ENCODE peak calls at places on chromosomes 7 and 10, in ten cellular contexts. Z is NCI-H1092; N is colonic mucosa; U is NCI-H146; V is RKO; T is GM12892; K is AG08396; Y is activated naive CD8-positive, alpha-beta T cell treated with anti-CD3 and anti-CD28 coated beads, Interleukin-2, amount 10 ng/mL, durations not matched to agents 7 days and 5 days; G is T47D; M is hypothalamus. F is an unnamed sample.
A peak's percentile ranks its signal among the peaks of the same experiment; 100 is the strongest.

GRCh38 chr10:71726673-71727428 is 7.3 kb upstream of the C10orf105 start:
- DNase-seq in Z (no peak), T (peak; percentile 49), K (no peak), V (no peak), U (no peak), N (peak; percentile 46), G (no peak), Y (peak; percentile 62), M (no peak), F (no peak)

GRCh38 chr10:90592903-90593302 is 264.9 kb downstream of the HTR7 start:
- DNase-seq in K (peak; percentile 34), U (peak; percentile 64), Z (peak; percentile 31), Y (no peak), V (peak; percentile 63), G (peak; percentile 28), N (no peak), T (no peak), M (peak; percentile 18), F (peak; percentile 13)

GRCh38 chr7:122762071-122762470 is 59.3 kb upstream of the RNF148 start:
- DNase-seq in V (no peak), T (no peak), N (no peak), K (no peak), Z (no peak), G (no peak), U (no peak), Y (no peak), M (no peak), F (no peak)

GRCh38 chr7:116227678-116228239 is 17.4 kb downstream of the TES start:
- DNase-seq in K (no peak), V (peak; percentile 43), N (no peak), M (no peak), Z (no peak), Y (no peak), U (no peak), T (no peak), G (no peak), F (no peak)

GRCh38 chr7:152145853-152146466 is 120.5 kb downstream of the GALNT11 start:
- DNase-seq in Y (no peak), N (peak; percentile 35), T (no peak), M (no peak), G (peak; percentile 55), K (peak; percentile 30), V (peak; percentile 68), Z (no peak), U (peak; percentile 10), F (no peak)

GRCh38 chr7:83166781-83167180 is 4.1 kb upstream of the PCLO start:
- DNase-seq in N (no peak), Z (no peak), K (no peak), G (no peak), M (no peak), V (no peak), T (no peak), U (no peak), Y (no peak), F (no peak)

GRCh38 chr7:2604608-2605174 is 27.1 kb upstream of the TTYH3 start:
- DNase-seq in G (no peak), N (no peak), U (no peak), T (no peak), K (no peak), V (no peak), Z (peak; percentile 83), M (no peak), Y (no peak), F (no peak)

GRCh38 chr10:114607358-114607998 is 50.6 kb downstream of the ABLIM1 start:
- DNase-seq in U (no peak), Z (no peak), Y (no peak), N (no peak), G (no peak), V (no peak), T (no peak), M (no peak), K (no peak), F (no peak)

GRCh38 chr7:87316846-87317545 is 28.5 kb upstream of the CROT start:
- DNase-seq in N (no peak), M (no peak), V (peak; percentile 7), Y (no peak), Z (no peak), G (peak; percentile 56), U (no peak), T (no peak), K (peak; percentile 60), F (no peak)

GRCh38 chr7:131627589-131628212 is 71.3 kb upstream of the PODXL start:
- DNase-seq in Y (no peak), K (no peak), M (no peak), V (no peak), Z (no peak), G (no peak), T (no peak), N (no peak), U (peak; percentile 83), F (no peak)

GRCh38 chr7:142298009-142298408 is 40.2 kb upstream of the PRSS58 start:
- DNase-seq in V (peak; percentile 56), Z (no peak), N (no peak), Y (no peak), K (no peak), G (peak; percentile 15), U (no peak), M (no peak), T (no peak), F (no peak)

GRCh38 chr10:4824791-4825310 is 1.2 kb upstream of the AKR1E2 start:
- DNase-seq in V (no peak), Z (no peak), M (no peak), T (no peak), K (no peak), G (no peak), Y (no peak), U (no peak), N (no peak), F (no peak)

GRCh38 chr7:27237735-27238334 is 4.8 kb upstream of the EVX1 start:
- DNase-seq in N (no peak), T (no peak), V (peak; percentile 27), M (no peak), G (no peak), U (no peak), Y (no peak), K (no peak), Z (no peak), F (no peak)

GRCh38 chr7:5433181-5433580 is 9.5 kb upstream of the TNRC18 start:
- DNase-seq in M (no peak), G (no peak), Y (no peak), V (no peak), Z (no peak), U (no peak), T (no peak), N (no peak), K (no peak), F (no peak)

GRCh38 chr7:11775401-11775800 is 56.6 kb downstream of the THSD7A start:
- DNase-seq in M (no peak), K (no peak), N (no peak), G (no peak), Z (no peak), Y (no peak), T (no peak), V (no peak), U (peak; percentile 12), F (no peak)

GRCh38 chr10:76874151-76874550 is 763.5 kb downstream of the KCNMA1 start:
- DNase-seq in Z (no peak), U (no peak), G (no peak), K (no peak), Y (no peak), M (no peak), V (no peak), T (no peak), N (no peak), F (no peak)

GRCh38 chr7:5532520-5533335 is 109.1 kb upstream of the TNRC18 start:
- DNase-seq in U (no peak), K (no peak), M (peak; percentile 26), V (no peak), Z (no peak), N (peak; percentile 93), T (peak; percentile 89), G (peak; percentile 89), Y (peak; percentile 76), F (no peak)

GRCh38 chr7:151101621-151102396 is 15.5 kb downstream of the AGAP3 start:
- DNase-seq in Z (no peak), U (no peak), N (no peak), G (no peak), V (no peak), Y (no peak), K (no peak), T (no peak), M (no peak), F (no peak)

GRCh38 chr7:156000601-156001396 is 188.5 kb upstream of the SHH start:
- DNase-seq in G (no peak), V (peak; percentile 34), Y (no peak), M (no peak), N (no peak), T (no peak), U (no peak), Z (no peak), K (no peak), F (no peak)

GRCh38 chr7:459584-460373 is 59.9 kb downstream of the PDGFA start:
- DNase-seq in Y (no peak), N (no peak), M (no peak), V (no peak), U (no peak), Z (no peak), T (no peak), K (no peak), G (no peak), F (no peak)

GRCh38 chr7:124697746-124698145 is 67.8 kb downstream of the GPR37 start:
- DNase-seq in G (no peak), Z (no peak), T (no peak), Y (no peak), V (no peak), U (no peak), K (no peak), N (no peak), M (no peak), F (no peak)

GRCh38 chr7:42107484-42107883 is 129.5 kb downstream of the GLI3 start:
- DNase-seq in V (no peak), K (peak; percentile 48), U (no peak), G (peak; percentile 28), N (no peak), Z (no peak), M (no peak), Y (no peak), T (no peak), F (no peak)

GRCh38 chr10:35042783-35043182 is 47.4 kb downstream of the CUL2 start:
- DNase-seq in N (no peak), M (no peak), Z (no peak), Y (no peak), K (no peak), T (no peak), U (no peak), G (no peak), V (no peak), F (no peak)

GRCh38 chr7:134605978-134606923 is 40.4 kb upstream of the BPGM start:
- DNase-seq in T (peak; percentile 17), Z (peak; percentile 53), N (peak; percentile 64), M (peak; percentile 53), Y (peak; percentile 43), K (peak; percentile 43), U (peak; percentile 39), G (peak; percentile 58), V (peak; percentile 64), F (peak; percentile 33)

GRCh38 chr7:155017834-155018233 is 14.9 kb upstream of the PAXIP1 start:
- DNase-seq in K (no peak), U (no peak), G (no peak), Y (no peak), N (no peak), V (no peak), Z (peak; percentile 63), T (no peak), M (no peak), F (peak; percentile 54)